ENCODE peak calls at places on chromosome 3, in seven cellular contexts. A is sigmoid colon, L is WERI-Rb-1, G is AG10803, Z is fibroblast of lung, C is ovary, P is natural killer cell. M is an unnamed sample.

GRCh38 chr3:47408839-47409229 is 28.0 kb downstream of the PTPN23 start:
- DNase-seq in L (no peak), A (no peak), Z (no peak), G (no peak), C (no peak), P (no peak), M (no peak)

GRCh38 chr3:42144209-42144608 is 53.1 kb downstream of the TRAK1 start:
- DNase-seq in Z (no peak), G (no peak), L (no peak), A (no peak), C (no peak), P (no peak), M (no peak)

GRCh38 chr3:153160451-153161137 is 1.4 kb upstream of the RAP2B start:
- DNase-seq in P (peak), G (peak), A (peak), L (peak), Z (peak), C (peak), M (peak)

GRCh38 chr3:10142707-10143560 is 1.4 kb downstream of the VHL start:
- DNase-seq in A (no peak), P (no peak), G (no peak), C (no peak), Z (no peak), L (no peak), M (no peak)

GRCh38 chr3:109685084-109686079 is 348.0 kb upstream of the DPPA4 start:
- DNase-seq in C (peak), G (peak), P (no peak), A (peak), L (no peak), Z (peak), M (no peak)

GRCh38 chr3:71150293-71150954 is 433.1 kb downstream of the FOXP1 start:
- DNase-seq in A (no peak), L (no peak), G (no peak), P (no peak), C (no peak), Z (peak), M (no peak)

GRCh38 chr3:73549071-73549600 is 75.6 kb downstream of the PDZRN3 start:
- DNase-seq in P (no peak), C (no peak), G (no peak), A (no peak), L (no peak), Z (no peak), M (no peak)

GRCh38 chr3:95923496-95924210 is 890.7 kb upstream of the EPHA6 start:
- DNase-seq in C (no peak), P (no peak), L (no peak), A (no peak), G (peak), Z (peak), M (no peak)

GRCh38 chr3:16945330-16945729 is 60.6 kb downstream of the PLCL2 start:
- DNase-seq in Z (peak), L (no peak), C (no peak), G (peak), A (no peak), P (no peak), M (no peak)

GRCh38 chr3:55461896-55462295 is 25.2 kb downstream of the WNT5A start:
- DNase-seq in G (peak), P (no peak), C (no peak), L (no peak), Z (peak), A (no peak), M (no peak)

GRCh38 chr3:192831111-192831644 is 86.5 kb downstream of the MB21D2 start:
- DNase-seq in Z (peak), G (peak), L (no peak), C (no peak), P (no peak), A (no peak), M (no peak)

DNA sequence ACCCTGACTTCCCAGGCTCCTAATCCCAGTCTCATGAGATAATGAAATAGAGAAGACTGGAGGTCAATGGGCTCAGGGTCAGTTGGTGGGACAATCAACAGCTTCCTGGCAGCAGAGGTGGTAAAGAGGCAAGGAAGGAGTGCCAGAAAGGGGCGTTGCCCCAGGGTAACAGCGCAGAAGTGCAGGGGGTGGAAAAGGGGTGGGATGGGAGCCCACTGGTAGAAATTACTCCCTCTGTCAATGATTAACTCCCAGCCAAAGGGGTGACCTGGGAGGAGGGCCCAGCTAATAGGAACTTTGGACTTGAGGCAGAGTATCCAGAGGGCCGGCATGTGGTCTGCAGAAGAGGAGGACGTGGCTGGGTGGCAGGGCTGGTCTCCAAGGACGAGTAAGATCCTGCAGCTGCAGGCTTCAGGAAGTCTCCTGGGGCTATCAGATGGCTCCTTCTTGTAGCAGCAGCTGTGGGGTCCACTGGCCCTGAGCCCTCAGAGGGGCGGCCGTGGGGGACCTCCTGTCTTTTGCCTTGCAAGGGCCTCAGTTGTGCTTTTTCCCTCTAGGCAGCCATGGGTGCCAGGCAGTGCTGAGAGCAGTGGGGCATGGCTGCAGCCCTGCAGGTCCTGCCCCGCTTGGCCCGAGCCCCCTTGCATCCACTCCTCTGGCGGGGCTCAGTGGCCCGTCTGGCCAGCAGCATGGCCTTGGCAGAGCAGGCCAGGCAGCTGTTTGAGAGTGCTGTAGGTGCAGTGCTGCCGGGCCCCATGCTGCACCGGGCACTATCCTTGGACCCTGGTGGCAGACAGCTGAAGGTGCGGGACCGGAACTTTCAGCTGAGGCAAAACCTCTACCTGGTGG is 2.3 kb downstream of the GLYCTK start:
- DNase-seq in G (no peak), L (no peak), C (peak), Z (no peak), P (no peak), A (peak), M (no peak)
- TF ChIP-seq CTCF in G (no peak), L (no peak), C (no peak), Z (no peak), P (no peak), A (peak), M (peak)

GRCh38 chr3:177135841-177136492 is 61.3 kb downstream of the TBL1XR1 start:
- DNase-seq in G (no peak), P (no peak), A (no peak), Z (no peak), C (no peak), L (no peak), M (no peak)
- TF ChIP-seq CTCF in G (no peak), P (no peak), A (no peak), Z (no peak), C (no peak), L (no peak), M (no peak)

GRCh38 chr3:48651763-48652162 is 10.9 kb downstream of the CELSR3 start:
- DNase-seq in C (no peak), Z (no peak), L (no peak), G (no peak), P (no peak), A (no peak), M (no peak)
- TF ChIP-seq CTCF in C (no peak), Z (no peak), L (no peak), G (no peak), P (no peak), A (no peak), M (no peak)

GRCh38 chr3:126571078-126571477 is 12.3 kb upstream of the C3orf22 start:
- DNase-seq in Z (no peak), C (no peak), L (no peak), P (no peak), A (no peak), G (no peak), M (no peak)

GRCh38 chr3:126569390-126569975 is 10.8 kb upstream of the C3orf22 start:
- DNase-seq in Z (no peak), G (no peak), C (no peak), A (no peak), P (no peak), L (no peak), M (no peak)

GRCh38 chr3:126570103-126570541 is 11.4 kb upstream of the C3orf22 start:
- DNase-seq in P (no peak), L (no peak), A (no peak), G (no peak), C (no peak), Z (no peak), M (no peak)

GRCh38 chr3:126568776-126569342 is 10.1 kb upstream of the C3orf22 start:
- DNase-seq in G (no peak), L (no peak), Z (no peak), P (no peak), C (no peak), A (no peak), M (no peak)

GRCh38 chr3:126567696-126568438 is 9.1 kb upstream of the C3orf22 start:
- DNase-seq in L (no peak), Z (no peak), P (peak), G (no peak), A (no peak), C (no peak), M (peak)
- TF ChIP-seq CTCF in L (peak), Z (no peak), P (no peak), G (peak), A (no peak), C (no peak), M (no peak)

DNA sequence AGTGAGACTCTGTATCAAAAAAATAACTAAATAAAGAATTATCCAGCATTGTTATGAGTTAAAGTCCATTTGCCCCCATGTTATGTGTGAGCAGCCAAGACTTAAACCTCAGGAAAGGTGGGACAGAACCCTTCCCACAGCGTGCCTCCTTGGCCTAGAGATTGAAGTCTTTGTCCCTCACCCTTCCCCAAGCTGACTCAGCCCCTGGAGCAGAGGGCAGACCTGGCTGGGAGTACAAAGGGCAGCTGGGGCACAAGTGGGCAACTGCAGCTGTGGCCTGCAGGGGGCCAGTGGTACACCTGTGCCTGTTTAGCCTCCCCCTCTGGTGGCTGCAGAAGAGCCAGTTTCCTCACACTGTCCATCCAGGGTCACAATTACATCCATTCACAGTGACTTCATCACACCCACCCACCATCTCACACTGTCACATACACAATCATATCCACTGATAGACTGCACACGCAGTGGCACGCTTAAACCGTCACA is 940 bp upstream of the ACY1 start:
- DNase-seq in P (peak), Z (no peak), L (peak), C (no peak), A (no peak), G (no peak), M (no peak)
- TF ChIP-seq CTCF in P (peak), Z (peak), L (peak), C (peak), A (peak), G (peak), M (peak)

GRCh38 chr3:168113848-168114247 is 18.1 kb upstream of the GOLIM4 start:
- DNase-seq in C (no peak), L (no peak), G (no peak), P (no peak), A (no peak), Z (no peak), M (no peak)
- TF ChIP-seq CTCF in C (no peak), L (no peak), G (no peak), P (no peak), A (no peak), Z (no peak), M (peak)